ENCODE peak calls at places on chromosomes 16 and 17, in ten cellular contexts. O is mesenchymal stem cell, Z is AG04450, X is fibroblast of lung, B is dorsolateral prefrontal cortex, U is A549, E is heart left ventricle, V is MM.1S, S is transverse colon, P is IMR-90. J is an unnamed sample.

GRCh38 chr17:74259667-74260524 is 14.1 kb upstream of the DNAI2 start:
- DNase-seq in X (no peak), U (no peak), O (no peak), Z (no peak), B (no peak), E (no peak), S (no peak), P (no peak), V (no peak), J (no peak)

GRCh38 chr17:65294184-65294719 is 157.1 kb downstream of the RGS9 start:
- DNase-seq in U (peak; percentile 77), E (peak; percentile 57), Z (peak; percentile 46), O (peak; percentile 59), P (peak; percentile 71), X (peak; percentile 74), S (peak; percentile 75), V (peak; percentile 65), B (peak; percentile 20), J (peak; percentile 57)

GRCh38 chr16:68047987-68048386 is 24.9 kb downstream of the DUS2 start:
- DNase-seq in V (no peak), P (no peak), X (no peak), Z (no peak), O (no peak), S (no peak), E (no peak), B (no peak), U (no peak), J (no peak)

GRCh38 chr16:27529962-27530361 is 19.8 kb downstream of the GTF3C1 start:
- DNase-seq in X (peak; percentile 71), U (no peak), P (peak; percentile 82), V (no peak), B (peak; percentile 29), Z (peak; percentile 24), E (no peak), O (peak; percentile 57), S (no peak), J (no peak)

GRCh38 chr17:69018022-69018615 is 42.6 kb downstream of the ABCA9 start:
- DNase-seq in X (no peak), S (no peak), P (no peak), U (no peak), B (no peak), O (no peak), V (no peak), Z (no peak), E (no peak), J (no peak)

GRCh38 chr16:59635674-59636073 is 901.6 kb upstream of the GOT2 start:
- DNase-seq in V (no peak), B (no peak), Z (no peak), X (no peak), E (no peak), P (peak; percentile 65), O (peak; percentile 34), S (no peak), U (no peak), J (no peak)

GRCh38 chr17:21524211-21524591 is 148.0 kb downstream of the KCNJ12 start:
- DNase-seq in U (no peak), B (no peak), X (peak; percentile 42), S (no peak), P (peak; percentile 81), Z (peak; percentile 45), E (no peak), V (no peak), O (no peak), J (no peak)

GRCh38 chr17:10398352-10398751 is 23.4 kb downstream of the MYH8 start:
- DNase-seq in V (no peak), P (no peak), X (no peak), E (no peak), O (no peak), S (no peak), U (no peak), Z (no peak), B (no peak), J (no peak)

GRCh38 chr16:63806794-63807506 is 1314.9 kb downstream of the CDH11 start:
- DNase-seq in S (no peak), U (no peak), O (no peak), P (no peak), Z (no peak), B (no peak), V (no peak), E (no peak), X (no peak), J (no peak)

GRCh38 chr16:84283314-84284167 is 11.1 kb upstream of the WFDC1 start:
- DNase-seq in U (no peak), X (no peak), E (peak; percentile 46), O (no peak), S (no peak), V (no peak), Z (no peak), B (no peak), P (no peak), J (no peak)

GRCh38 chr16:51116353-51116752 is 34.7 kb downstream of the SALL1 start:
- DNase-seq in U (no peak), S (no peak), B (no peak), O (no peak), X (no peak), V (no peak), P (no peak), Z (no peak), E (no peak), J (no peak)

GRCh38 chr16:51112311-51112710 is 38.8 kb downstream of the SALL1 start:
- DNase-seq in V (no peak), B (no peak), Z (no peak), P (no peak), E (no peak), X (no peak), O (no peak), U (no peak), S (no peak), J (no peak)

GRCh38 chr16:51114369-51114768 is 36.7 kb downstream of the SALL1 start:
- DNase-seq in Z (no peak), B (no peak), U (no peak), O (no peak), E (no peak), V (no peak), S (no peak), X (no peak), P (no peak), J (no peak)

GRCh38 chr16:51110618-51111234 is 40.3 kb downstream of the SALL1 start:
- DNase-seq in Z (no peak), E (no peak), U (no peak), P (no peak), B (no peak), O (no peak), V (no peak), X (no peak), S (no peak), J (no peak)

GRCh38 chr16:51113254-51114125 is 37.6 kb downstream of the SALL1 start:
- DNase-seq in X (no peak), P (no peak), O (no peak), E (no peak), B (no peak), Z (no peak), U (no peak), S (no peak), V (peak; percentile 37), J (no peak)
- H3K4me3 ChIP-seq in X (no peak overlapping the region), P (no peak overlapping the region), O (no peak overlapping the region), E (no peak overlapping the region), B (peak overlapping the region; percentile 36), Z (no peak overlapping the region), U (no peak overlapping the region), S (no peak overlapping the region), V (peak overlapping the region; percentile 54), J (no peak overlapping the region)

DNA sequence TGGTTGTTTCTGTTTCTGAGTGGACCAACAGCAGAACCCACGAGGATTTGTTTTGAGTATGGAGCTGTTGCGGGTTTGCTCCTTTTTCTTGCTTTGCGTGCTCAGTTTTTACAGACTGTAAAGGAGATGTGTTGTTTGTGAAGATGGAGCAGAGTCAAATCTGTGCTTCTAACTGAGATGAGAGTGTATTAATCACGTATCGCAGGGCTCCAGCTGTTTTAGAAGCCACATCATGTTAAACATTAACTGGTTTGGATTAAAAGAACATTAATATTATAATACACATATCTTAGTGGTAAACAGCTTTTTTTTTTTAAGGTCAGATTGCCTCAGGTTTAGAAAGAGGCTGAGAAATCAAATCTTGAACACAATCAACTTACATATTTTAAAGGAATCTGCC is 69.4 kb downstream of the YPEL2 start:
- DNase-seq in V (no peak), X (peak; percentile 3), E (no peak), S (no peak), U (no peak), O (no peak), Z (no peak), B (no peak), P (no peak), J (no peak)
- H3K27ac ChIP-seq in V (no peak overlapping the region), X (no peak overlapping the region), E (no peak overlapping the region), S (no peak overlapping the region), U (no peak overlapping the region), O (peak overlapping the region; percentile 42), Z (no peak overlapping the region), B (peak overlapping the region; percentile 71), P (no peak overlapping the region), J (peak overlapping the region; percentile 47)

GRCh38 chr17:66677201-66677981 is 157.5 kb upstream of the CACNG5 start:
- DNase-seq in U (no peak), Z (peak; percentile 70), B (no peak), P (peak; percentile 94), X (peak; percentile 78), O (peak; percentile 40), E (no peak), V (no peak), S (no peak), J (no peak)

GRCh38 chr17:66675991-66676371 is 158.9 kb upstream of the CACNG5 start:
- DNase-seq in P (no peak), E (no peak), X (peak; percentile 58), Z (no peak), V (no peak), U (no peak), B (peak; percentile 5), S (no peak), O (no peak), J (peak; percentile 61)

GRCh38 chr17:66678061-66678460 is 156.9 kb upstream of the CACNG5 start:
- DNase-seq in E (no peak), O (no peak), U (no peak), B (no peak), X (no peak), Z (no peak), P (no peak), V (no peak), S (no peak), J (no peak)

GRCh38 chr17:66675273-66675990 is 159.5 kb upstream of the CACNG5 start:
- DNase-seq in E (no peak), S (no peak), O (no peak), V (no peak), P (no peak), U (no peak), B (no peak), X (no peak), Z (no peak), J (no peak)

DNA sequence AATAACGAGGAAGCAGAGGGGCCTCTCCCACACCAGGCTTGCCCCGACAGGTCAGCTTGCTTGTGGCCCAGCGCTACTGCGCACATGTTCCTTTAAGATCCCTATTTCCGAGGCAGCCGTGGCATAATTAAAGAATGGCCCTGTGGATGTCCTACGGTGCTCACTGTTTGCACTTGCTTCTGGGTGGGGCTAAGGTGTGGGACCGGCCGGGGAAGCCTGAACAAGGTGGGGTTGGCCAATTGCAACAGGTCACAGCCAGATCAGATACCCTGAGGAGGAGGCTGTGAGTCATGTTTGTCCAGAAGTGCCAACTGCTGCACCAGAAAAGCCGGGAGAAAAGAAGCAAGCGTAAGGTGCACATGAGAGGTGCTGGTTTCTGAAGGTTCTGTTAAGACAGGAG is 158.5 kb upstream of the CACNG5 start:
- DNase-seq in U (peak; percentile 92), P (no peak), V (no peak), B (no peak), S (peak; percentile 89), E (no peak), X (no peak), O (no peak), Z (no peak), J (no peak)
- H3K4me3 ChIP-seq in U (peak overlapping the region; percentile 6), P (no peak overlapping the region), V (no peak overlapping the region), B (no peak overlapping the region), S (no peak overlapping the region), E (no peak overlapping the region), X (no peak overlapping the region), O (no peak overlapping the region), Z (no peak overlapping the region), J (no peak overlapping the region)

GRCh38 chr16:25730396-25730795 is 38.6 kb downstream of the HS3ST4 start:
- DNase-seq in Z (no peak), S (no peak), U (no peak), O (no peak), P (no peak), B (no peak), E (no peak), X (no peak), V (no peak), J (no peak)
- H3K27ac ChIP-seq in Z (no peak overlapping the region), S (no peak overlapping the region), U (no peak overlapping the region), O (no peak overlapping the region), P (no peak overlapping the region), B (no peak overlapping the region), E (no peak overlapping the region), X (no peak overlapping the region), V (no peak overlapping the region), J (no peak overlapping the region)

J was measured in uterus.